ENCODE peak calls at places on chromosomes 16 and 17, in seven cellular contexts. K is activated gamma-delta T cell, I is NCI-H187, Y is upper lobe of right lung, R is Peyer's patch, J is bronchial epithelial cell, Q is ecto neural progenitor cell. H is an unnamed sample.

GRCh38 chr16:4246777-4247476 is 5.0 kb upstream of the SRL start:
- DNase-seq in K (no peak), I (no peak), Y (no peak), R (no peak), J (no peak), Q (no peak), H (no peak)

GRCh38 chr17:60602385-60602742 is 2.4 kb downstream of the PPM1D start:
- DNase-seq in K (no peak), I (no peak), Y (no peak), R (no peak), J (no peak), Q (no peak), H (no peak)

GRCh38 chr17:39621523-39622379 is 5.0 kb upstream of the PPP1R1B start:
- DNase-seq in K (peak), I (peak), Y (peak), R (peak), J (peak), Q (peak), H (peak)

GRCh38 chr17:35087731-35088646 is 24.5 kb upstream of the RFFL start:
- DNase-seq in K (no peak), I (no peak), Y (peak), R (peak), J (peak), Q (peak), H (no peak)

GRCh38 chr17:66755101-66755943 is 79.6 kb upstream of the CACNG5 start:
- DNase-seq in K (no peak), I (peak), Y (no peak), R (peak), J (peak), Q (no peak), H (no peak)

GRCh38 chr16:11310997-11311561 is 29.9 kb upstream of the PRM1 start:
- DNase-seq in K (no peak), I (no peak), Y (no peak), R (peak), J (no peak), Q (no peak), H (no peak)

GRCh38 chr16:11005611-11005975 is 61.2 kb downstream of the CLEC16A start:
- DNase-seq in K (no peak), I (no peak), Y (no peak), R (no peak), J (peak), Q (no peak), H (no peak)

GRCh38 chr16:30458561-30459394 is 13.1 kb upstream of the SEPHS2 start:
- DNase-seq in K (peak), I (no peak), Y (peak), R (peak), J (no peak), Q (no peak), H (no peak)